ENCODE peak calls at places on chromosomes 1 and 21, in ten cellular contexts. E, O, A, S, H, Z, D, X, P and N are unnamed samples.

GRCh38 chr1:166785987-166786386 is 53.3 kb upstream of the POGK start:
- DNase-seq in E (no peak), O (no peak), A (no peak), S (no peak), H (no peak), Z (no peak), D (no peak), X (no peak), P (no peak), N (no peak)

GRCh38 chr1:236009857-236010256 is 55.0 kb downstream of the NID1 start:
- DNase-seq in E (no peak), O (no peak), A (no peak), S (no peak), H (no peak), Z (no peak), D (no peak), X (no peak), P (no peak), N (no peak)

GRCh38 chr21:36694041-36694515 is 4.8 kb upstream of the SIM2 start:
- DNase-seq in E (no peak), O (no peak), A (no peak), S (no peak), H (no peak), Z (no peak), D (no peak), X (no peak), P (no peak), N (no peak)

GRCh38 chr1:98458514-98459259 is 202.8 kb upstream of the SNX7 start:
- DNase-seq in E (no peak), O (no peak), A (no peak), S (no peak), H (no peak), Z (no peak), D (no peak), X (no peak), P (no peak), N (no peak)

GRCh38 chr1:116902718-116903390 is 6.9 kb upstream of the PTGFRN start:
- DNase-seq in E (no peak), O (no peak), A (no peak), S (no peak), H (no peak), Z (no peak), D (no peak), X (no peak), P (no peak), N (no peak)

GRCh38 chr1:161182214-161182613 is 4.9 kb upstream of the B4GALT3 start:
- DNase-seq in E (no peak), O (no peak), A (no peak), S (no peak), H (no peak), Z (no peak), D (peak), X (no peak), P (peak), N (no peak)

GRCh38 chr1:82728206-82728605 is 927.5 kb downstream of the ADGRL2 start:
- DNase-seq in E (no peak), O (no peak), A (no peak), S (no peak), H (no peak), Z (no peak), D (no peak), X (no peak), P (no peak), N (no peak)

GRCh38 chr1:17950728-17951127 is 156.9 kb upstream of the IGSF21 start:
- DNase-seq in E (no peak), O (no peak), A (no peak), S (no peak), H (no peak), Z (no peak), D (no peak), X (no peak), P (no peak), N (no peak)

GRCh38 chr1:156766288-156767100 is 841 bp upstream of the PRCC start:
- DNase-seq in E (no peak), O (no peak), A (no peak), S (no peak), H (no peak), Z (no peak), D (peak), X (no peak), P (no peak), N (peak)

GRCh38 chr1:55007626-55008025 is 8.9 kb downstream of the BSND start:
- DNase-seq in E (no peak), O (no peak), A (no peak), S (no peak), H (no peak), Z (no peak), D (no peak), X (no peak), P (no peak), N (no peak)

GRCh38 chr1:55904541-55904940 is 674.8 kb downstream of the PLPP3 start:
- DNase-seq in E (no peak), O (no peak), A (no peak), S (no peak), H (no peak), Z (no peak), D (no peak), X (no peak), P (no peak), N (no peak)

GRCh38 chr1:203871114-203871875 is 9.9 kb downstream of the SNRPE start:
- DNase-seq in E (peak), O (peak), A (no peak), S (no peak), H (peak), Z (no peak), D (no peak), X (no peak), P (no peak), N (peak)

GRCh38 chr1:165168466-165168865 is 188.0 kb downstream of the LMX1A start:
- DNase-seq in E (no peak), O (no peak), A (no peak), S (no peak), H (no peak), Z (no peak), D (no peak), X (no peak), P (no peak), N (no peak)

GRCh38 chr1:191022856-191023255 is 545.2 kb upstream of the BRINP3 start:
- DNase-seq in E (no peak), O (no peak), A (no peak), S (no peak), H (no peak), Z (no peak), D (no peak), X (no peak), P (no peak), N (no peak)

GRCh38 chr21:46559291-46559983 is 45.4 kb downstream of the S100B start:
- DNase-seq in E (no peak), O (peak), A (no peak), S (no peak), H (peak), Z (no peak), D (no peak), X (no peak), P (no peak), N (no peak)

GRCh38 chr1:183278736-183279591 is 92.9 kb downstream of the LAMC2 start:
- DNase-seq in E (no peak), O (no peak), A (no peak), S (no peak), H (peak), Z (no peak), D (no peak), X (no peak), P (no peak), N (no peak)

GRCh38 chr1:37828410-37829074 is 20.5 kb upstream of the YRDC start:
- DNase-seq in E (no peak), O (no peak), A (no peak), S (no peak), H (no peak), Z (no peak), D (no peak), X (no peak), P (no peak), N (no peak)
- H3K27ac ChIP-seq in E (no peak), O (no peak), A (peak), S (no peak), H (no peak), Z (no peak), D (no peak), X (no peak), P (no peak), N (no peak)

GRCh38 chr1:212967767-212968166 is 17.4 kb downstream of the VASH2 start:
- DNase-seq in E (no peak), O (peak), A (no peak), S (no peak), H (no peak), Z (no peak), D (no peak), X (no peak), P (no peak), N (no peak)
- TF ChIP-seq CTCF in E (no peak), O (peak), A (peak), S (no peak), H (peak), Z (no peak), D (peak), X (no peak), P (peak), N (no peak)

GRCh38 chr1:241475688-241476087 is 43.9 kb downstream of the FH start:
- DNase-seq in E (no peak), O (no peak), A (no peak), S (no peak), H (no peak), Z (no peak), D (no peak), X (no peak), P (no peak), N (no peak)

GRCh38 chr1:241482761-241483250 is 36.7 kb downstream of the FH start:
- DNase-seq in E (no peak), O (no peak), A (no peak), S (no peak), H (no peak), Z (no peak), D (no peak), X (no peak), P (no peak), N (no peak)

GRCh38 chr1:241485145-241485544 is 34.4 kb downstream of the FH start:
- DNase-seq in E (no peak), O (no peak), A (no peak), S (no peak), H (no peak), Z (no peak), D (no peak), X (no peak), P (no peak), N (no peak)

DNA sequence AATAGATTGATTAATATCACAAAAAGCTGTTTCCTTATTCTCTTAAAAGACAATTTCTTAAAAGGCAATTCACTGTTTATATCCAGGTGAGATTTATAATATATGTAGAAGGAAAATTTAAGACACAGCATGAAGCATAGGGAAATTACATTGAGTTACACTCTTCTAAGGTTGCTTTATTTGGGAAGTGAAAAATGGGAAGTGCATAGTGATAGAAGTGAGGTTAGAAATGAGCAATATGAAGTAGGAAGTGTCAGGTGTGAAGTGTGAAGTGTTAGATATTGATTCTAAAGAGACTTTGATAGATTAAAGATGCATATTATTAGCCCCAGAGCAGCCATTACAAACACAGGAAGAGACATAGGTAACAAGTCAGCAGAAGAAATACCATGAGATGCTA is 40.3 kb downstream of the FH start:
- DNase-seq in E (no peak), O (no peak), A (no peak), S (no peak), H (no peak), Z (no peak), D (no peak), X (no peak), P (no peak), N (no peak)
- H3K4me3 ChIP-seq in E (no peak), O (no peak), A (no peak), S (no peak), H (no peak), Z (no peak), D (no peak), X (no peak), P (no peak), N (no peak)

DNA sequence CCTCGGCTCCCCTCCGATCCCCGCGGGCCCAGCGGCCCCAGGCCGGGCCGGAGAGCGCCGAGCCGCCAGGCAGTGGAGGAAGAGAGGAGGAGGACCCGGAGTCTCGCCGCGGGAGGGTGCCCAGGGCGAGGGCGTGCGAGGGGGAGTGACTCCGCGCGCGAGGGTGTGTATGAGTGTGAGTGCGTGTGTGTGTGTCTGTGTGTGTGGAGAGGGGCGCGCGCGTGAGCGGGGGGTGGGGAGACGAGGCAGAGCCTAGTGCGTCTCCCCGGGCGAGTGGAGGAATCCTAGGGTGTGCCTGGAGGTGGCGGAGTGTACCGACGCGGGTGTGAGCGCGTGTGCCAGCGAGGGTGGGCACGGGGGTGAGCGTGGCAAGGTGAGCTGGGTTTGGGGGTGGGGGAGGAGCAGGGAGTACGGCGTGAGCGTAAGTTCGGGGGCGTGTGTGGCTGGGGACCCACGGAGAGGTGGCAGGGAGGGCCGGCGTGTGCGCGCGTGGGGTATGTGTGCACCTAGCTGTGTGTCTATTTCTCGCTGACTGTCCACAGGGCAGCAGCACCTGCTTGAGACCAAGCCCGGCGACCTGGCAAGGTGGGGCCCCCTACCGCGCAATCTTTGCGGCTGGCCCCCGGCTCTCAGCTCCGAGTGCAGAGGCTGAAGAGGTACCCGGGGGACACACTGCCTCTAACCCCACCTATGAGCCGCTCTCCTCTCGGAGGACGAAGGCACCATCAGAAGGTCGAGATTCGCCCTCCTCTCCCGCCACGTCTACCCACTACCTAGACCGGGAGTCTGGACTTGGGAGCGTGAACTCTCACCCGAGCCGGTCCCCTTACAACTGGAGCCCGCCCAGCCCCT is 784 bp upstream of the KCND3 start:
- DNase-seq in E (no peak), O (no peak), A (no peak), S (no peak), H (peak), Z (no peak), D (no peak), X (peak), P (peak), N (no peak)
- H3K27ac ChIP-seq in E (peak), O (no peak), A (peak), S (no peak), H (peak), Z (peak), D (no peak), X (no peak), P (peak), N (peak)

GRCh38 chr1:90133133-90133532 is 138.2 kb downstream of the ZNF326 start:
- DNase-seq in E (peak), O (peak), A (no peak), S (peak), H (no peak), Z (no peak), D (no peak), X (no peak), P (no peak), N (no peak)
- TF ChIP-seq CTCF in E (peak), O (peak), A (peak), S (no peak), H (peak), Z (no peak), D (no peak), X (no peak), P (peak), N (no peak)